ENCODE peak calls at places on chromosomes 11 and 22, in five cellular contexts. S is ELR, N is body of pancreas, R is dorsolateral prefrontal cortex, V is HFFc6. K is an unnamed sample.

GRCh38 chr11:403761-404431 is 9.9 kb downstream of the PKP3 start:
- DNase-seq in S (no peak), N (no peak), R (no peak), V (no peak), K (no peak)

GRCh38 chr11:134369656-134370525 is 38.1 kb downstream of the GLB1L2 start:
- DNase-seq in S (no peak), N (no peak), R (peak), V (no peak), K (no peak)

GRCh38 chr11:128251140-128251539 is 336.2 kb downstream of the ETS1 start:
- DNase-seq in S (no peak), N (no peak), R (no peak), V (peak), K (no peak)

GRCh38 chr22:38222797-38223119 is 21.0 kb downstream of the MAFF start:
- DNase-seq in S (no peak), N (no peak), R (no peak), V (no peak), K (no peak)

GRCh38 chr11:1486054-1486825 is at the start of gene MOB2:
- DNase-seq in S (no peak), N (peak), R (peak), V (no peak), K (no peak)

GRCh38 chr11:103433380-103433779 is 324.2 kb downstream of the DYNC2H1 start:
- DNase-seq in S (peak), N (no peak), R (no peak), V (peak), K (no peak)

GRCh38 chr11:32325187-32325586 is 110.2 kb downstream of the WT1 start:
- DNase-seq in S (no peak), N (no peak), R (no peak), V (no peak), K (no peak)

GRCh38 chr11:47394322-47395224 is 13.8 kb upstream of the SLC39A13 start:
- DNase-seq in S (no peak), N (no peak), R (no peak), V (no peak), K (peak)

GRCh38 chr11:44859528-44859925 is 91.2 kb downstream of the TP53I11 start:
- DNase-seq in S (no peak), N (no peak), R (no peak), V (no peak), K (no peak)

K was measured in T-helper 1 cell.